ENCODE peak calls at places on chromosomes 4 and X, in eight cellular contexts. E, A, R, S, X, W, L and T are unnamed samples.

GRCh38 chr4:182297659-182298058 is 54.5 kb downstream of the TENM3 start:
- DNase-seq in S (no peak), R (peak; percentile 66), X (peak; percentile 27), E (no peak), W (no peak), A (peak; percentile 43), L (no peak), T (no peak)

GRCh38 chr4:190016369-190017289 is 10.4 kb downstream of the FRG2 start:
- DNase-seq in A (no peak), E (no peak), L (no peak), S (no peak), W (no peak), R (no peak), X (no peak), T (no peak)

GRCh38 chr4:33715996-33716395 is 2528.3 kb downstream of the ARAP2 start:
- DNase-seq in S (no peak), X (peak; percentile 78), W (peak; percentile 91), E (no peak), A (no peak), R (peak; percentile 98), L (peak; percentile 9), T (peak; percentile 80)

GRCh38 chr4:76377922-76378321 is 43.0 kb downstream of the CCDC158 start:
- DNase-seq in W (no peak), R (peak; percentile 86), L (no peak), E (peak; percentile 36), S (peak; percentile 65), A (peak; percentile 13), X (peak; percentile 40), T (no peak)

GRCh38 chr4:109302366-109303140 is at the start of gene COL25A1:
- DNase-seq in A (no peak), X (peak; percentile 52), S (peak; percentile 41), W (no peak), R (peak; percentile 39), L (no peak), E (peak; percentile 35), T (peak; percentile 11)

GRCh38 chr4:155392486-155393184 is 15.9 kb upstream of the MAP9 start:
- DNase-seq in A (peak; percentile 81), S (no peak), W (peak; percentile 52), X (peak; percentile 47), R (peak; percentile 78), L (no peak), E (no peak), T (peak; percentile 78)

GRCh38 chr4:119302073-119302832 is 19.7 kb downstream of the FABP2 start:
- DNase-seq in R (peak; percentile 30), W (no peak), X (no peak), L (no peak), S (no peak), A (no peak), E (no peak), T (no peak)

GRCh38 chr4:186709509-186709908 is 14.1 kb downstream of the FAT1 start:
- DNase-seq in S (no peak), E (no peak), X (no peak), A (no peak), L (no peak), W (no peak), R (no peak), T (no peak)

GRCh38 chr4:41747230-41748055 is 1.1 kb downstream of the PHOX2B start:
- DNase-seq in A (no peak), R (no peak), S (no peak), X (peak; percentile 5), E (no peak), W (no peak), L (no peak), T (no peak)

GRCh38 chrX:41043950-41044349 is 41.3 kb upstream of the USP9X start:
- DNase-seq in X (peak; percentile 27), R (peak; percentile 54), E (no peak), L (no peak), W (no peak), S (no peak), A (peak; percentile 38), T (no peak)

GRCh38 chrX:19046343-19047215 is 62.7 kb upstream of the PHKA2 start:
- DNase-seq in W (no peak), L (no peak), A (peak; percentile 16), R (peak; percentile 52), S (no peak), X (peak; percentile 9), E (no peak), T (no peak)

GRCh38 chr4:111736516-111736915 is 408.7 kb upstream of the FAM241A start:
- DNase-seq in L (no peak), S (no peak), R (no peak), W (no peak), E (no peak), X (no peak), A (no peak), T (no peak)

GRCh38 chr4:7871356-7871755 is 68.3 kb downstream of the AFAP1 start:
- DNase-seq in L (no peak), A (no peak), S (no peak), E (no peak), X (no peak), W (no peak), R (no peak), T (no peak)

GRCh38 chrX:86349115-86349514 is 200.9 kb downstream of the DACH2 start:
- DNase-seq in X (no peak), A (no peak), R (no peak), E (no peak), S (no peak), W (no peak), L (no peak), T (no peak)

GRCh38 chr4:13325744-13326143 is 158.4 kb downstream of the RAB28 start:
- DNase-seq in W (no peak), A (no peak), L (no peak), X (no peak), R (no peak), E (no peak), S (no peak), T (no peak)

GRCh38 chr4:152106781-152107321 is 346.0 kb upstream of the GATB start:
- DNase-seq in X (no peak), S (no peak), L (no peak), R (no peak), A (no peak), W (no peak), E (no peak), T (no peak)

GRCh38 chr4:88352062-88352461 is 26.6 kb upstream of the HERC6 start:
- DNase-seq in E (no peak), L (no peak), S (no peak), A (peak; percentile 40), X (peak; percentile 56), W (peak; percentile 48), R (peak; percentile 78), T (peak; percentile 45)

GRCh38 chr4:162645381-162645780 is 481.6 kb upstream of the FSTL5 start:
- DNase-seq in L (peak; percentile 2), A (no peak), R (peak; percentile 78), X (no peak), S (no peak), E (no peak), W (no peak), T (no peak)

GRCh38 chrX:34638116-34638515 is 19.0 kb downstream of the TMEM47 start:
- DNase-seq in S (no peak), E (no peak), W (no peak), X (no peak), A (peak; percentile 28), R (peak; percentile 70), L (no peak), T (no peak)

GRCh38 chr4:8235686-8236085 is 33.9 kb upstream of the HTRA3 start:
- DNase-seq in S (no peak), W (no peak), A (no peak), X (no peak), E (no peak), L (no peak), R (no peak), T (no peak)

GRCh38 chrX:50721771-50722521 is 92.0 kb downstream of the SHROOM4 start:
- DNase-seq in R (no peak), L (no peak), S (no peak), E (no peak), W (no peak), A (peak; percentile 45), X (peak; percentile 24), T (no peak)

GRCh38 chr4:77564231-77564630 is 41.4 kb upstream of the CXCL13 start:
- DNase-seq in A (no peak), W (no peak), S (no peak), X (no peak), R (peak; percentile 65), E (no peak), L (no peak), T (no peak)

GRCh38 chr4:35525192-35525978 is 718.9 kb downstream of the ARAP2 start:
- DNase-seq in E (no peak), L (no peak), S (no peak), R (no peak), W (no peak), A (no peak), X (no peak), T (no peak)

GRCh38 chrX:136035663-136036062 is 50.4 kb downstream of the SLC9A6 start:
- DNase-seq in W (no peak), A (no peak), L (no peak), X (no peak), R (no peak), E (no peak), S (no peak), T (no peak)

GRCh38 chr4:65416875-65417274 is 253.4 kb downstream of the EPHA5 start:
- DNase-seq in L (no peak), S (no peak), W (no peak), X (no peak), E (no peak), A (no peak), R (peak; percentile 13), T (peak; percentile 2)

GRCh38 chr4:185269286-185269685 is 59.9 kb downstream of the SNX25 start:
- DNase-seq in R (no peak), W (no peak), E (no peak), S (no peak), X (no peak), A (no peak), L (no peak), T (no peak)

GRCh38 chr4:80171656-80172055 is 25.6 kb upstream of the PRDM8 start:
- DNase-seq in L (no peak), X (no peak), R (no peak), S (no peak), W (no peak), E (no peak), A (no peak), T (no peak)

GRCh38 chr4:24842356-24842755 is 47.0 kb downstream of the SOD3 start:
- DNase-seq in L (no peak), R (no peak), W (no peak), E (no peak), A (no peak), X (no peak), S (no peak), T (no peak)

GRCh38 chr4:85734446-85734845 is 259.5 kb downstream of the ARHGAP24 start:
- DNase-seq in S (no peak), L (no peak), E (no peak), W (no peak), R (no peak), X (no peak), A (no peak), T (no peak)

GRCh38 chr4:184960505-184960971 is 57.8 kb upstream of the HELT start:
- DNase-seq in L (no peak), X (no peak), A (no peak), E (no peak), S (no peak), W (no peak), R (peak; percentile 84), T (no peak)

GRCh38 chr4:79526970-79527565 is 119.0 kb upstream of the GK2 start:
- DNase-seq in L (no peak), R (no peak), W (no peak), X (no peak), E (no peak), A (no peak), S (no peak), T (no peak)

GRCh38 chr4:23036503-23036902 is 343.8 kb downstream of the GBA3 start:
- DNase-seq in E (no peak), A (no peak), R (no peak), X (no peak), W (no peak), L (no peak), S (no peak), T (no peak)

GRCh38 chr4:4673070-4673469 is 131.2 kb upstream of the STX18 start:
- DNase-seq in A (no peak), S (no peak), L (no peak), E (no peak), R (no peak), X (peak; percentile 83), W (no peak), T (no peak)

GRCh38 chr4:140427919-140428471 is 547 bp upstream of the CLGN start:
- DNase-seq in W (no peak), L (no peak), R (no peak), S (no peak), E (no peak), A (no peak), X (no peak), T (no peak)